ENCODE peak calls at places on chromosomes 4 and X, in ten cellular contexts. One of them, this sample, is unnamed.

GRCh38 chr4:77819836-77820679 is 890 bp upstream of the CNOT6L start:
- DNase-seq in fibroblast of mammary gland: peak; percentile 75
- DNase-seq in GM20000: peak; percentile 95
- DNase-seq in H4: peak; percentile 61
- DNase-seq in HTR-8/SVneo: peak; percentile 64
- DNase-seq in IMR-90: peak; percentile 70
- DNase-seq in Right ventricle myocardium superior: peak; percentile 95
- DNase-seq in AG09319: peak; percentile 41
- DNase-seq in ovary: peak; percentile 90
- DNase-seq in GM23248: peak; percentile 95
- DNase-seq in this sample: peak; percentile 96

GRCh38 chr4:181597766-181598165 is 645.4 kb upstream of the TENM3 start:
- DNase-seq in fibroblast of mammary gland: peak; percentile 75
- DNase-seq in GM20000: no peak
- DNase-seq in H4: no peak
- DNase-seq in HTR-8/SVneo: peak; percentile 28
- DNase-seq in IMR-90: peak; percentile 64
- DNase-seq in Right ventricle myocardium superior: no peak
- DNase-seq in AG09319: no peak
- DNase-seq in ovary: no peak
- DNase-seq in GM23248: no peak
- DNase-seq in this sample: no peak

GRCh38 chrX:44785652-44786051 is 58.2 kb upstream of the DUSP21 start:
- DNase-seq in fibroblast of mammary gland: peak; percentile 97
- DNase-seq in GM20000: no peak
- DNase-seq in H4: no peak
- DNase-seq in HTR-8/SVneo: peak; percentile 4
- DNase-seq in IMR-90: peak; percentile 90
- DNase-seq in Right ventricle myocardium superior: no peak
- DNase-seq in AG09319: peak; percentile 8
- DNase-seq in ovary: no peak
- DNase-seq in GM23248: peak; percentile 93
- DNase-seq in this sample: no peak

GRCh38 chr4:86448891-86449290 is 89.0 kb upstream of the MAPK10 start:
- DNase-seq in fibroblast of mammary gland: no peak
- DNase-seq in GM20000: no peak
- DNase-seq in H4: no peak
- DNase-seq in HTR-8/SVneo: no peak
- DNase-seq in IMR-90: no peak
- DNase-seq in Right ventricle myocardium superior: no peak
- DNase-seq in AG09319: no peak
- DNase-seq in ovary: no peak
- DNase-seq in GM23248: no peak
- DNase-seq in this sample: no peak

GRCh38 chr4:98564847-98565246 is 93.6 kb downstream of the TSPAN5 start:
- DNase-seq in fibroblast of mammary gland: no peak
- DNase-seq in GM20000: no peak
- DNase-seq in H4: no peak
- DNase-seq in HTR-8/SVneo: no peak
- DNase-seq in IMR-90: no peak
- DNase-seq in Right ventricle myocardium superior: no peak
- DNase-seq in AG09319: no peak
- DNase-seq in ovary: no peak
- DNase-seq in GM23248: no peak
- DNase-seq in this sample: no peak

GRCh38 chr4:123159479-123159878 is 237.1 kb upstream of the NUDT6 start:
- DNase-seq in fibroblast of mammary gland: no peak
- DNase-seq in GM20000: no peak
- DNase-seq in H4: no peak
- DNase-seq in HTR-8/SVneo: no peak
- DNase-seq in IMR-90: no peak
- DNase-seq in Right ventricle myocardium superior: no peak
- DNase-seq in AG09319: no peak
- DNase-seq in ovary: no peak
- DNase-seq in GM23248: no peak
- DNase-seq in this sample: no peak

GRCh38 chr4:169342906-169343560 is 72.3 kb upstream of the SH3RF1 start:
- DNase-seq in fibroblast of mammary gland: peak; percentile 48
- DNase-seq in GM20000: no peak
- DNase-seq in H4: no peak
- DNase-seq in HTR-8/SVneo: no peak
- DNase-seq in IMR-90: peak; percentile 41
- DNase-seq in Right ventricle myocardium superior: no peak
- DNase-seq in AG09319: no peak
- DNase-seq in ovary: no peak
- DNase-seq in GM23248: peak; percentile 63
- DNase-seq in this sample: no peak

GRCh38 chr4:108466936-108467902 is 153.2 kb upstream of the RPL34 start:
- DNase-seq in fibroblast of mammary gland: peak; percentile 89
- DNase-seq in GM20000: peak; percentile 16
- DNase-seq in H4: peak; percentile 80
- DNase-seq in HTR-8/SVneo: peak; percentile 41
- DNase-seq in IMR-90: peak; percentile 93
- DNase-seq in Right ventricle myocardium superior: no peak
- DNase-seq in AG09319: peak; percentile 44
- DNase-seq in ovary: no peak
- DNase-seq in GM23248: peak; percentile 71
- DNase-seq in this sample: no peak

GRCh38 chr4:7299051-7299907 is 106.9 kb downstream of the SORCS2 start:
- DNase-seq in fibroblast of mammary gland: no peak
- DNase-seq in GM20000: no peak
- DNase-seq in H4: no peak
- DNase-seq in HTR-8/SVneo: no peak
- DNase-seq in IMR-90: no peak
- DNase-seq in Right ventricle myocardium superior: peak; percentile 21
- DNase-seq in AG09319: no peak
- DNase-seq in ovary: no peak
- DNase-seq in GM23248: no peak
- DNase-seq in this sample: no peak

GRCh38 chr4:155832664-155833063 is 33.4 kb downstream of the ASIC5 start:
- DNase-seq in fibroblast of mammary gland: no peak
- DNase-seq in GM20000: no peak
- DNase-seq in H4: no peak
- DNase-seq in HTR-8/SVneo: no peak
- DNase-seq in IMR-90: no peak
- DNase-seq in Right ventricle myocardium superior: no peak
- DNase-seq in AG09319: no peak
- DNase-seq in ovary: no peak
- DNase-seq in GM23248: no peak
- DNase-seq in this sample: no peak

GRCh38 chr4:55733874-55734437 is 85.6 kb upstream of the EXOC1L start:
- DNase-seq in fibroblast of mammary gland: peak; percentile 71
- DNase-seq in GM20000: no peak
- DNase-seq in H4: peak; percentile 64
- DNase-seq in HTR-8/SVneo: no peak
- DNase-seq in IMR-90: peak; percentile 3
- DNase-seq in Right ventricle myocardium superior: peak; percentile 60
- DNase-seq in AG09319: peak; percentile 20
- DNase-seq in ovary: no peak
- DNase-seq in GM23248: peak; percentile 75
- DNase-seq in this sample: peak; percentile 86

GRCh38 chr4:67558493-67558892 is at the start of gene STAP1:
- DNase-seq in fibroblast of mammary gland: no peak
- DNase-seq in GM20000: peak; percentile 22
- DNase-seq in H4: no peak
- DNase-seq in HTR-8/SVneo: no peak
- DNase-seq in IMR-90: no peak
- DNase-seq in Right ventricle myocardium superior: no peak
- DNase-seq in AG09319: no peak
- DNase-seq in ovary: no peak
- DNase-seq in GM23248: no peak
- DNase-seq in this sample: peak; percentile 26

GRCh38 chrX:6120329-6120728 is 108.3 kb downstream of the NLGN4X start:
- DNase-seq in fibroblast of mammary gland: no peak
- DNase-seq in GM20000: no peak
- DNase-seq in H4: no peak
- DNase-seq in HTR-8/SVneo: no peak
- DNase-seq in IMR-90: no peak
- DNase-seq in Right ventricle myocardium superior: no peak
- DNase-seq in AG09319: no peak
- DNase-seq in ovary: no peak
- DNase-seq in GM23248: no peak
- DNase-seq in this sample: no peak

GRCh38 chr4:107258359-107258758 is 222.2 kb upstream of the DKK2 start:
- DNase-seq in fibroblast of mammary gland: peak; percentile 74
- DNase-seq in GM20000: no peak
- DNase-seq in H4: peak; percentile 35
- DNase-seq in HTR-8/SVneo: no peak
- DNase-seq in IMR-90: peak; percentile 70
- DNase-seq in Right ventricle myocardium superior: no peak
- DNase-seq in AG09319: no peak
- DNase-seq in ovary: no peak
- DNase-seq in GM23248: peak; percentile 70
- DNase-seq in this sample: no peak

GRCh38 chr4:156420557-156420956 is 466.9 kb upstream of the CTSO start:
- DNase-seq in fibroblast of mammary gland: peak; percentile 53
- DNase-seq in GM20000: no peak
- DNase-seq in H4: no peak
- DNase-seq in HTR-8/SVneo: no peak
- DNase-seq in IMR-90: peak; percentile 8
- DNase-seq in Right ventricle myocardium superior: no peak
- DNase-seq in AG09319: no peak
- DNase-seq in ovary: no peak
- DNase-seq in GM23248: peak; percentile 61
- DNase-seq in this sample: no peak

GRCh38 chrX:39458779-39459178 is 639.0 kb downstream of the BCOR start:
- DNase-seq in fibroblast of mammary gland: no peak
- DNase-seq in GM20000: no peak
- DNase-seq in H4: no peak
- DNase-seq in HTR-8/SVneo: no peak
- DNase-seq in IMR-90: no peak
- DNase-seq in Right ventricle myocardium superior: no peak
- DNase-seq in AG09319: no peak
- DNase-seq in ovary: no peak
- DNase-seq in GM23248: no peak
- DNase-seq in this sample: no peak

GRCh38 chr4:141473952-141474351 is 162.4 kb upstream of the IL15 start:
- DNase-seq in fibroblast of mammary gland: peak; percentile 80
- DNase-seq in GM20000: no peak
- DNase-seq in H4: no peak
- DNase-seq in HTR-8/SVneo: no peak
- DNase-seq in IMR-90: peak; percentile 61
- DNase-seq in Right ventricle myocardium superior: no peak
- DNase-seq in AG09319: no peak
- DNase-seq in ovary: no peak
- DNase-seq in GM23248: peak; percentile 73
- DNase-seq in this sample: peak; percentile 3

GRCh38 chrX:47623540-47624027 is 3.9 kb upstream of the SYN1 start:
- DNase-seq in fibroblast of mammary gland: peak; percentile 70
- DNase-seq in GM20000: peak; percentile 40
- DNase-seq in H4: no peak
- DNase-seq in HTR-8/SVneo: peak; percentile 78
- DNase-seq in IMR-90: peak; percentile 76
- DNase-seq in Right ventricle myocardium superior: peak; percentile 59
- DNase-seq in AG09319: peak; percentile 28
- DNase-seq in ovary: peak; percentile 52
- DNase-seq in GM23248: peak; percentile 76
- DNase-seq in this sample: peak; percentile 42

GRCh38 chrX:21700967-21701366 is 42.8 kb upstream of the KLHL34 start:
- DNase-seq in fibroblast of mammary gland: peak; percentile 16
- DNase-seq in GM20000: no peak
- DNase-seq in H4: no peak
- DNase-seq in HTR-8/SVneo: no peak
- DNase-seq in IMR-90: no peak
- DNase-seq in Right ventricle myocardium superior: no peak
- DNase-seq in AG09319: no peak
- DNase-seq in ovary: no peak
- DNase-seq in GM23248: no peak
- DNase-seq in this sample: no peak

GRCh38 chr4:153623491-153623890 is 60.6 kb upstream of the TLR2 start:
- DNase-seq in fibroblast of mammary gland: no peak
- DNase-seq in GM20000: no peak
- DNase-seq in H4: no peak
- DNase-seq in HTR-8/SVneo: no peak
- DNase-seq in IMR-90: no peak
- DNase-seq in Right ventricle myocardium superior: no peak
- DNase-seq in AG09319: no peak
- DNase-seq in ovary: no peak
- DNase-seq in GM23248: no peak
- DNase-seq in this sample: no peak

GRCh38 chr4:72006576-72006975 is 25.2 kb upstream of the NPFFR2 start:
- DNase-seq in fibroblast of mammary gland: peak; percentile 69
- DNase-seq in GM20000: no peak
- DNase-seq in H4: peak; percentile 44
- DNase-seq in HTR-8/SVneo: peak; percentile 5
- DNase-seq in IMR-90: peak; percentile 56
- DNase-seq in Right ventricle myocardium superior: no peak
- DNase-seq in AG09319: no peak
- DNase-seq in ovary: no peak
- DNase-seq in GM23248: peak; percentile 47
- DNase-seq in this sample: no peak

GRCh38 chrX:116749943-116750342 is 287.2 kb upstream of the CT83 start:
- DNase-seq in fibroblast of mammary gland: no peak
- DNase-seq in GM20000: no peak
- DNase-seq in H4: peak; percentile 1
- DNase-seq in HTR-8/SVneo: peak; percentile 1
- DNase-seq in IMR-90: no peak
- DNase-seq in Right ventricle myocardium superior: no peak
- DNase-seq in AG09319: no peak
- DNase-seq in ovary: no peak
- DNase-seq in GM23248: no peak
- DNase-seq in this sample: no peak

GRCh38 chr4:118005883-118006282 is 28.4 kb upstream of the NDST3 start:
- DNase-seq in fibroblast of mammary gland: no peak
- DNase-seq in GM20000: no peak
- DNase-seq in H4: no peak
- DNase-seq in HTR-8/SVneo: no peak
- DNase-seq in IMR-90: no peak
- DNase-seq in Right ventricle myocardium superior: no peak
- DNase-seq in AG09319: no peak
- DNase-seq in ovary: no peak
- DNase-seq in GM23248: no peak
- DNase-seq in this sample: no peak

GRCh38 chr4:34323549-34324325 is 1920.6 kb downstream of the ARAP2 start:
- DNase-seq in fibroblast of mammary gland: peak; percentile 49
- DNase-seq in GM20000: no peak
- DNase-seq in H4: no peak
- DNase-seq in HTR-8/SVneo: no peak
- DNase-seq in IMR-90: peak; percentile 1
- DNase-seq in Right ventricle myocardium superior: no peak
- DNase-seq in AG09319: no peak
- DNase-seq in ovary: no peak
- DNase-seq in GM23248: peak; percentile 16
- DNase-seq in this sample: no peak

GRCh38 chr4:88630756-88631155 is 38.5 kb downstream of the HERC3 start:
- DNase-seq in fibroblast of mammary gland: peak; percentile 89
- DNase-seq in GM20000: no peak
- DNase-seq in H4: no peak
- DNase-seq in HTR-8/SVneo: peak; percentile 7
- DNase-seq in IMR-90: peak; percentile 80
- DNase-seq in Right ventricle myocardium superior: no peak
- DNase-seq in AG09319: no peak
- DNase-seq in ovary: no peak
- DNase-seq in GM23248: peak; percentile 93
- DNase-seq in this sample: peak; percentile 18

GRCh38 chr4:185134176-185134869 is 8.7 kb upstream of the SLC25A4 start:
- DNase-seq in fibroblast of mammary gland: peak; percentile 62
- DNase-seq in GM20000: peak; percentile 80
- DNase-seq in H4: peak; percentile 43
- DNase-seq in HTR-8/SVneo: peak; percentile 54
- DNase-seq in IMR-90: peak; percentile 61
- DNase-seq in Right ventricle myocardium superior: no peak
- DNase-seq in AG09319: peak; percentile 27
- DNase-seq in ovary: no peak
- DNase-seq in GM23248: peak; percentile 68
- DNase-seq in this sample: no peak

GRCh38 chr4:15920723-15921591 is 17.6 kb downstream of the FGFBP1 start:
- DNase-seq in fibroblast of mammary gland: peak; percentile 99
- DNase-seq in GM20000: no peak
- DNase-seq in H4: peak; percentile 88
- DNase-seq in HTR-8/SVneo: peak; percentile 75
- DNase-seq in IMR-90: peak; percentile 99
- DNase-seq in Right ventricle myocardium superior: peak; percentile 50
- DNase-seq in AG09319: peak; percentile 87
- DNase-seq in ovary: no peak
- DNase-seq in GM23248: peak; percentile 94
- DNase-seq in this sample: peak; percentile 60